ENCODE peak calls at places on chromosome 20, in nine cellular contexts. V is thyroid gland; D is effector CD8-positive, alpha-beta T cell; L is germinal center; U is ovary; M is NCI-H460; N is neural crest cell; P is T-helper 9 cell; G is iPS DF 19.7. K is an unnamed sample.

GRCh38 chr20:61502433-61502832 is 250.4 kb downstream of the CDH4 start:
- DNase-seq in G (no peak), D (no peak), P (no peak), U (no peak), M (no peak), N (no peak), V (no peak), L (no peak), K (no peak)

GRCh38 chr20:1712634-1713625 is 55.4 kb upstream of the SIRPG start:
- DNase-seq in D (no peak), L (no peak), M (no peak), N (no peak), P (no peak), G (no peak), V (no peak), U (no peak), K (no peak)

GRCh38 chr20:10639051-10639761 is 34.6 kb downstream of the JAG1 start:
- DNase-seq in N (no peak), V (no peak), P (no peak), G (no peak), L (no peak), U (no peak), D (no peak), M (no peak), K (no peak)

GRCh38 chr20:39645130-39645529 is 683.0 kb downstream of the DHX35 start:
- DNase-seq in U (no peak), P (no peak), V (no peak), D (no peak), G (no peak), N (peak; percentile 28), M (no peak), L (no peak), K (no peak)

GRCh38 chr20:32440758-32441078 is 82.6 kb downstream of the ASXL1 start:
- DNase-seq in G (no peak), P (no peak), N (no peak), M (no peak), U (no peak), V (no peak), D (no peak), L (no peak), K (no peak)

GRCh38 chr20:45910670-45911485 is 1.1 kb downstream of the PLTP start:
- DNase-seq in L (peak; percentile 98), U (peak; percentile 100), P (peak; percentile 74), V (peak; percentile 77), N (peak; percentile 99), G (peak; percentile 100), D (peak; percentile 85), M (peak; percentile 99), K (peak; percentile 100)

GRCh38 chr20:40265872-40266533 is 423.0 kb downstream of the MAFB start:
- DNase-seq in L (no peak), M (peak; percentile 6), D (no peak), U (no peak), G (no peak), V (peak; percentile 50), P (no peak), N (peak; percentile 18), K (no peak)

GRCh38 chr20:32792316-32792715 is 27.4 kb upstream of the MAPRE1 start:
- DNase-seq in N (peak; percentile 52), L (peak; percentile 60), M (no peak), P (peak; percentile 12), G (no peak), U (no peak), V (no peak), D (no peak), K (peak; percentile 72)

GRCh38 chr20:56974499-56975250 is 291.8 kb downstream of the BMP7 start:
- DNase-seq in D (no peak), P (no peak), U (no peak), G (peak; percentile 48), N (peak; percentile 70), L (peak; percentile 15), V (peak; percentile 47), M (peak; percentile 75), K (peak; percentile 64)

GRCh38 chr20:10731190-10731955 is 57.6 kb upstream of the JAG1 start:
- DNase-seq in N (no peak), D (no peak), G (no peak), M (no peak), L (no peak), U (no peak), V (no peak), P (no peak), K (no peak)

GRCh38 chr20:25233016-25233772 is 14.7 kb upstream of the PYGB start:
- DNase-seq in M (peak; percentile 97), U (no peak), V (peak; percentile 72), L (no peak), G (no peak), D (no peak), N (no peak), P (no peak), K (peak; percentile 60)

GRCh38 chr20:50762435-50763201 is 31.2 kb downstream of the PARD6B start:
- DNase-seq in V (peak; percentile 93), P (no peak), G (no peak), L (no peak), N (no peak), U (peak; percentile 51), D (no peak), M (no peak), K (no peak)

GRCh38 chr20:32386091-32386490 is 28.0 kb downstream of the ASXL1 start:
- DNase-seq in M (no peak), N (no peak), D (no peak), G (no peak), U (no peak), P (no peak), V (no peak), L (no peak), K (no peak)

GRCh38 chr20:9996944-9997343 is 37.8 kb upstream of the ANKEF1 start:
- DNase-seq in L (no peak), M (no peak), U (no peak), P (no peak), N (no peak), V (no peak), D (no peak), G (no peak), K (no peak)

GRCh38 chr20:49388790-49389189 is 93.7 kb downstream of the KCNB1 start:
- DNase-seq in N (no peak), V (no peak), L (no peak), U (no peak), D (no peak), M (no peak), G (no peak), P (no peak), K (no peak)

GRCh38 chr20:6699931-6700562 is 67.4 kb upstream of the BMP2 start:
- DNase-seq in G (no peak), M (no peak), D (no peak), N (no peak), V (no peak), P (no peak), L (no peak), U (no peak), K (no peak)